ENCODE peak calls at places on chromosomes 12 and 14, in seven cellular contexts. B, G, D, U, S, W and M are unnamed samples.

GRCh38 chr14:95096476-95096875 is 60.9 kb downstream of the DICER1 start:
- DNase-seq in S (no peak), G (no peak), B (no peak), U (no peak), W (no peak), D (no peak), M (no peak)

GRCh38 chr12:1374296-1374695 is 220.1 kb downstream of the FBXL14 start:
- DNase-seq in G (no peak), D (peak), U (no peak), S (no peak), B (no peak), W (no peak), M (no peak)

GRCh38 chr14:105864651-105865265 is 338.4 kb downstream of the TMEM121 start:
- DNase-seq in B (peak), U (no peak), W (peak), G (no peak), S (no peak), D (no peak), M (no peak)

GRCh38 chr12:12560587-12561304 is 1.9 kb downstream of the DUSP16 start:
- DNase-seq in S (peak), G (peak), U (peak), W (peak), D (peak), B (peak), M (peak)

GRCh38 chr14:61227893-61228591 is 53.1 kb downstream of the TMEM30B start:
- DNase-seq in G (no peak), S (no peak), W (no peak), B (no peak), D (no peak), U (no peak), M (no peak)

GRCh38 chr14:96040836-96041371 is 1.7 kb downstream of the C14orf132 start:
- DNase-seq in U (peak), W (no peak), D (no peak), S (no peak), G (peak), B (no peak), M (peak)

GRCh38 chr14:32205554-32205953 is 2.5 kb upstream of the RNU6-8 start:
- DNase-seq in S (no peak), G (no peak), W (no peak), U (no peak), D (no peak), B (no peak), M (no peak)

GRCh38 chr14:25042362-25043299 is 7.3 kb downstream of the STXBP6 start:
- DNase-seq in W (no peak), G (peak), B (peak), S (peak), U (peak), D (peak), M (peak)

GRCh38 chr14:106586098-106586704 is 1059.8 kb downstream of the TMEM121 start:
- DNase-seq in D (no peak), U (no peak), S (peak), G (no peak), B (peak), W (no peak), M (no peak)

GRCh38 chr14:103329421-103330347 is 4.4 kb upstream of the EIF5 start:
- DNase-seq in W (no peak), U (peak), B (peak), S (no peak), G (peak), D (no peak), M (no peak)

GRCh38 chr12:90575995-90576394 is 379.0 kb downstream of the CCER1 start:
- DNase-seq in W (no peak), G (no peak), B (no peak), S (no peak), U (no peak), D (no peak), M (no peak)

GRCh38 chr14:26589998-26590397 is 7.8 kb downstream of the NOVA1 start:
- DNase-seq in B (no peak), G (no peak), U (no peak), S (no peak), D (no peak), W (no peak), M (no peak)

GRCh38 chr14:42533476-42533875 is 926.8 kb downstream of the LRFN5 start:
- DNase-seq in B (no peak), G (no peak), S (no peak), D (no peak), W (no peak), U (no peak), M (no peak)

GRCh38 chr14:99946652-99947489 is 118.4 kb upstream of the EVL start:
- DNase-seq in G (no peak), W (no peak), U (no peak), D (no peak), S (peak), B (peak), M (no peak)

GRCh38 chr12:104433061-104433460 is 23.7 kb upstream of the CHST11 start:
- DNase-seq in G (no peak), S (no peak), D (no peak), U (no peak), B (no peak), W (no peak), M (no peak)

GRCh38 chr14:88995437-88996198 is 171.2 kb downstream of the TTC8 start:
- DNase-seq in B (no peak), G (peak), W (no peak), D (peak), S (no peak), U (peak), M (peak)

GRCh38 chr14:74663884-74664283 is 49.0 kb downstream of the AREL1 start:
- DNase-seq in U (no peak), W (no peak), B (no peak), G (no peak), S (no peak), D (no peak), M (no peak)

GRCh38 chr12:131903270-131904255 is 9.1 kb downstream of the ULK1 start:
- DNase-seq in U (no peak), W (no peak), B (no peak), G (no peak), D (no peak), S (no peak), M (no peak)

GRCh38 chr14:55102141-55102547 is 26.9 kb upstream of the LGALS3 start:
- DNase-seq in U (peak), G (peak), B (peak), W (peak), S (peak), D (peak), M (peak)

GRCh38 chr14:101408077-101408831 is 153.0 kb upstream of the DIO3 start:
- DNase-seq in W (peak), G (peak), D (peak), U (peak), S (no peak), B (no peak), M (peak)

GRCh38 chr14:92728781-92729364 is 19.6 kb downstream of the LGMN start:
- DNase-seq in B (peak), D (peak), W (no peak), G (peak), U (no peak), S (no peak), M (no peak)

GRCh38 chr12:40054554-40055226 is 51.2 kb downstream of the SLC2A13 start:
- DNase-seq in W (peak), B (no peak), D (peak), G (peak), U (peak), S (no peak), M (peak)

GRCh38 chr12:131831635-131832041 is 3.4 kb downstream of the MMP17 start:
- DNase-seq in U (peak), S (no peak), D (no peak), G (peak), W (peak), B (no peak), M (peak)

GRCh38 chr14:100375273-100375962 is 52.3 kb downstream of the SLC25A47 start:
- DNase-seq in W (peak), D (peak), U (peak), S (peak), B (peak), G (peak), M (peak)

GRCh38 chr12:67649165-67650126 is 901 bp downstream of the DYRK2 start:
- DNase-seq in G (no peak), B (peak), W (peak), S (peak), U (peak), D (peak), M (no peak)

GRCh38 chr14:103029936-103030335 is 27.4 kb downstream of the CDC42BPB start:
- DNase-seq in U (no peak), W (no peak), S (no peak), G (no peak), B (no peak), D (no peak), M (no peak)

GRCh38 chr12:15152456-15152855 is 68.8 kb downstream of the RERG start:
- DNase-seq in B (no peak), W (no peak), G (peak), D (peak), U (peak), S (no peak), M (no peak)

GRCh38 chr12:118498171-118498570 is 121.8 kb downstream of the SUDS3 start:
- DNase-seq in D (no peak), G (no peak), B (peak), W (no peak), U (no peak), S (no peak), M (peak)

GRCh38 chr12:64995831-64996230 is 125.3 kb downstream of the WIF1 start:
- DNase-seq in D (no peak), U (no peak), S (no peak), W (no peak), G (no peak), B (no peak), M (no peak)

GRCh38 chr14:90677484-90678045 is 138.7 kb downstream of the TTC7B start:
- DNase-seq in D (peak), U (peak), B (peak), G (peak), S (no peak), W (no peak), M (peak)

GRCh38 chr14:90191154-90191553 is 65.2 kb upstream of the PSMC1 start:
- DNase-seq in B (no peak), U (no peak), G (no peak), W (no peak), S (no peak), D (no peak), M (no peak)

GRCh38 chr12:9895215-9895971 is 14.1 kb downstream of the KLRF2 start:
- DNase-seq in W (no peak), B (no peak), S (no peak), D (no peak), G (no peak), U (no peak), M (no peak)

GRCh38 chr12:62761658-62762057 is 173.3 kb downstream of the PPM1H start:
- DNase-seq in D (peak), U (peak), B (peak), W (no peak), S (no peak), G (no peak), M (no peak)

GRCh38 chr14:104682107-104682593 is 7.3 kb upstream of the INF2 start:
- DNase-seq in B (no peak), S (no peak), W (no peak), U (no peak), G (no peak), D (no peak), M (no peak)
- TF ChIP-seq CTCF in B (no peak), S (no peak), W (no peak), U (no peak), G (no peak), D (no peak), M (no peak)

GRCh38 chr12:48021485-48022179 is 17.4 kb upstream of the COL2A1 start:
- DNase-seq in B (no peak), G (no peak), S (peak), D (no peak), W (no peak), U (no peak), M (peak)
- TF ChIP-seq CTCF in B (no peak), G (no peak), S (no peak), D (no peak), W (no peak), U (no peak), M (no peak)

GRCh38 chr14:72377016-72377415 is 444.8 kb downstream of the RGS6 start:
- DNase-seq in S (no peak), U (no peak), D (no peak), B (no peak), G (no peak), W (no peak), M (no peak)
- TF ChIP-seq CTCF in S (no peak), U (no peak), D (no peak), B (no peak), G (no peak), W (no peak), M (no peak)

DNA sequence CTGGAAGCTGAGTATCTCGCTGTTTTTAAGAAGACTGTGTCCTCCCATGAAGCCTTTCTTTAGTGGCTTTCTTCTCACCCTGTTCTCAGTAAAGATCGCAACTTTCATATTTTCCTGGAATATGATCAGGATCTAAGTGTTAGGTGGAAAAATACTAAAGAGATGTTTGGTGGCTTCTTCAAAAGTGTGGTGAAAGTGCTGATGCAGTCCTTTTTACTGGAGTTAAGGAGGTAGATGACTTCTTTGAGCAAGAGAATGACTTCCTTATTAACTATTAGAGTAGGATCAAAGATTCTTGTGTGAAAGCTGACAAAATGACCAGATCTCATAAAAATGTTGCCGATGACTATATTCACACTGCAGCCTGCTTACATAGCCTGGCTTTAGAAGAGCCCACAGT is 141.6 kb downstream of the SLC5A8 start:
- DNase-seq in D (no peak), S (no peak), U (no peak), B (no peak), W (no peak), G (no peak), M (no peak)
- TF ChIP-seq CTCF in D (no peak), S (no peak), U (no peak), B (no peak), W (no peak), G (no peak), M (no peak)

GRCh38 chr12:51538149-51538548 is 52.9 kb upstream of the SCN8A start:
- DNase-seq in G (no peak), B (no peak), W (no peak), U (no peak), D (no peak), S (no peak), M (no peak)

GRCh38 chr12:51533799-51534198 is 57.2 kb upstream of the SCN8A start:
- DNase-seq in D (peak), S (no peak), B (no peak), U (peak), G (peak), W (no peak), M (no peak)

GRCh38 chr12:51534216-51534615 is 56.8 kb upstream of the SCN8A start:
- DNase-seq in S (no peak), G (no peak), U (no peak), B (no peak), W (no peak), D (no peak), M (no peak)

GRCh38 chr12:51534675-51535074 is 56.4 kb upstream of the SCN8A start:
- DNase-seq in U (no peak), D (no peak), S (no peak), W (no peak), B (no peak), G (no peak), M (no peak)

DNA sequence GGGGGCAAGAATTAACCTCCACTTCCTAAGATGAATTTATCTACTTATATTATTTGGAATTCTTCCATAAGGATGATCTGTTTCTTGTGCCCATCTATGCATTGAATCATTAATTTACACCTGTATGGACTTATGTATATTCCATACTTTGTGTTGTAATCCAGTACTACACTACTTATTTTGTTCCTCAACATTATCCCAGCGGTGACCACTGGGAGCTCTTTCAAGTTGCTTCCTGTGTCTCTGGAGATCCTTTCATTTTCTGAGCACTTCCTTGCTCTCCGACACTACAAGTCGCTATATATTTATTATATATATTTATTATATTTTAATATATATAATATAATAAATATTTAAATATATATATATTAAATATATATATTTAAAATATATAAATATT is 54.9 kb upstream of the SCN8A start:
- DNase-seq in G (peak), B (peak), D (no peak), W (no peak), S (no peak), U (no peak), M (no peak)
- TF ChIP-seq CTCF in G (peak), B (no peak), D (peak), W (no peak), S (no peak), U (peak), M (peak)

GRCh38 chr12:132924356-132924755 is 31.8 kb downstream of the ZNF605 start:
- DNase-seq in U (no peak), W (no peak), S (no peak), G (no peak), B (no peak), D (no peak), M (no peak)

GRCh38 chr12:132922676-132923075 is 33.4 kb downstream of the ZNF605 start:
- DNase-seq in G (no peak), S (no peak), U (no peak), B (no peak), D (no peak), W (no peak), M (no peak)

GRCh38 chr12:132918680-132919079 is 31.3 kb upstream of the CHFR start:
- DNase-seq in W (no peak), B (no peak), D (no peak), S (no peak), G (no peak), U (no peak), M (no peak)

GRCh38 chr12:132923356-132923909 is 32.7 kb downstream of the ZNF605 start:
- DNase-seq in W (no peak), S (no peak), B (no peak), G (no peak), D (no peak), U (no peak), M (no peak)

DNA sequence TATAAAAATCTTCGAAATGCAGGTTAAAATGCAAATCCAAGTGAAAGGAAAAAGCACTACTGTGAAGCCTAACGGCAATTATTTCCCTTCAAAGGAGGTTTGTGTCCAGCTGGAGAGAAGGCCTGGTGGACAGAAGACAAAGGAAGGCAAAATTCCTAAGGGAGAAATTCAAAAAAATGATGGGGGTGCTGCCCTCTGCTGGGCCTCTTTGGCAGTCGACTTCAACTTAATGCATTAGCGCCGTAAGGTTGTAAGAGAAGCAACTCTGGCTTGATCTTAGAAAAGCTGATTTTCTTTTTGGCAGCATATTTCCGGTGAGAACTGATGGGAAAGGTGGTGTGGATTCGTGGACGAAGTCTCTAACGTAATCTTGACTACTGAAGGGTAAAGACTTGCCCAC is 34.3 kb upstream of the CHFR start:
- DNase-seq in S (no peak), G (no peak), U (no peak), D (no peak), W (no peak), B (no peak), M (no peak)
- TF ChIP-seq CTCF in S (no peak), G (no peak), U (no peak), D (no peak), W (no peak), B (peak), M (peak)

DNA sequence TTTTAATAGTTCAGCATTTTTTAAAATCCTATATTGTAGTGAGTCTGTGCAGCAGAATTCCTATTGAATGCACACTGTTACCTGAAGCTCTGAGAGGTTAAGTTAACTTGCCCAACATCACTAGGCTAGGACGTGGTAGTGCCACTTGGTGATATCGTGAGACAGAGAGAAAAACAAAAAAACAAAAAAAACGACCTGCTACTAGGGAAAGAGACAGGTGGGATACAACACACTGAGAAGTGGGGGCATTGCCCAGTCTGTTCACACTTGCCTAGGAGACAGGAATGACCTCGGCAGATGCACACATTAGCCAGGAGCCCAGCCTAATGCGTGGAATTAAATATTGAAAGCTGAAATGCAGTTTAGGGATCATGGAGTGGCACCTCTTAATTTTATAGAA is 129.7 kb upstream of the CCND2 start:
- DNase-seq in W (no peak), D (no peak), S (no peak), G (no peak), B (no peak), U (no peak), M (no peak)
- TF ChIP-seq CTCF in W (no peak), D (no peak), S (no peak), G (no peak), B (no peak), U (no peak), M (peak)